ENCODE peak calls at places on chromosomes 2 and 18, in six cellular contexts. G, E, Z, V, J and U are unnamed samples. For H3K36me3, the result is how much of the 10 kb centered on the place peaks cover.

GRCh38 chr2:38448692-38449405 is 71.8 kb upstream of the ATL2 start:
- DNase-seq in V (no peak), J (no peak), G (no peak), Z (no peak), E (peak), U (no peak)

GRCh38 chr2:31886700-31887099 is 124.1 kb downstream of the MEMO1 start:
- DNase-seq in E (no peak), V (no peak), J (no peak), Z (no peak), G (no peak), U (no peak)

GRCh38 chr2:180158961-180159360 is 151.9 kb upstream of the CWC22 start:
- DNase-seq in G (no peak), J (no peak), Z (no peak), V (no peak), E (no peak), U (no peak)

GRCh38 chr2:215832791-215833190 is 180.6 kb downstream of the MREG start:
- DNase-seq in E (no peak), V (no peak), J (no peak), G (no peak), Z (no peak), U (no peak)

GRCh38 chr2:238158807-238159539 is at the start of gene ERFE:
- DNase-seq in J (peak), V (no peak), E (no peak), Z (no peak), G (peak), U (no peak)

GRCh38 chr2:159637988-159638501 is 21.7 kb upstream of the BAZ2B start:
- DNase-seq in G (no peak), E (peak), V (no peak), J (no peak), Z (no peak), U (peak)

GRCh38 chr2:68722712-68723111 is 11.9 kb upstream of the ARHGAP25 start:
- DNase-seq in G (no peak), E (no peak), J (no peak), V (no peak), Z (no peak), U (no peak)

GRCh38 chr2:204863351-204863750 is 318.1 kb downstream of the PARD3B start:
- DNase-seq in J (no peak), Z (no peak), V (no peak), G (no peak), E (no peak), U (no peak)

GRCh38 chr2:166539340-166540162 is 45.5 kb upstream of the SCN7A start:
- DNase-seq in V (no peak), E (peak), Z (peak), G (no peak), J (no peak), U (peak)

GRCh38 chr2:63590621-63591408 is 2.1 kb downstream of the MDH1 start:
- DNase-seq in V (no peak), G (no peak), Z (peak), E (no peak), J (no peak), U (no peak)

GRCh38 chr2:111715987-111716900 is 167.7 kb downstream of the ANAPC1 start:
- DNase-seq in J (no peak), E (no peak), V (no peak), Z (no peak), G (no peak), U (no peak)

GRCh38 chr2:195151711-195152110 is 505.3 kb upstream of the SLC39A10 start:
- DNase-seq in J (no peak), V (no peak), Z (no peak), E (no peak), G (no peak), U (no peak)

GRCh38 chr2:239932881-239933735 is 92.0 kb downstream of the NDUFA10 start:
- DNase-seq in E (no peak), G (no peak), Z (no peak), V (peak), J (no peak), U (no peak)

GRCh38 chr2:217168396-217168795 is 308.5 kb upstream of the TNP1 start:
- DNase-seq in V (no peak), G (no peak), J (no peak), E (no peak), Z (no peak), U (no peak)

DNA sequence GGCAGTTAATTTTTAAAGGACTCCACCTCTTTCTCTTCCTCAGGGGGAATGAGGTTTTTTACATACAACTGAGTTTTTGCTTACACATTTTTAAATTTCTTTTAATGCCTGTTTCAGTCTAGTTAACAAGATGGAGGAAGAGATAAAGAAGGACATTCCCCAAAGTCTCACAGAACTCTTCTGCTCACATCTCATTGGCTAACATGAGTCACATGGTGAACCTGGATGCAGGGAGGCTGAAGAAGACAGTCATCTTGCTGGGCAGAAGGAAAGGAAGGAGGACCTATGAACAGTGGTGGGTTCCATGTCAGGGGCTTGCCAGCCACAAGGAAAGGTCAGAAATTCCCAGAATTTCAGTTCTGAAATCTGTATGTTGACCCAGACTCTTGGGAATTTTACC is 10.4 kb upstream of the ST8SIA5 start:
- DNase-seq in E (no peak), G (no peak), V (no peak), J (no peak), Z (no peak), U (no peak)
- H3K36me3 ChIP-seq in E (under half), G (under half), V (under half), J (under half), Z (under half), U (under half)

DNA sequence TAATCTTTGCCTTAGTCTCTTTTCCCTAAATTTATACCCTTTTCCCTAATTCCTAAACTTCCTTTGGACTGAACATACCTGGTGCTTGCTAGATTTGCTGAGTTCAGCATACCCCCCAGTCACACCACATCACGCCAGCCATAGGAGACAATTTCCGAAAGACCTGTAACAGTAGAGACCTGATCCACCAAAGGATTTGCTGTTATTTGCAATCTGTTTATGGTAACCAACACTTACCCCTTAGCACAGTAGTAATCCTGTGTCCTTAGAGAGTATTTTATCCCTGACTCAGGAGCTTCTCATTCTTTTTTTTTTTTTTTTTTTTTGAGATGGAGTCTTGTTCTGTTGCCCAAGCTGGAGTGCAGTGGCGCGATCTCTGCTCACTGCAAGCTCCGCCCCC is 8.6 kb downstream of the PSMG2 start:
- DNase-seq in J (no peak), G (no peak), E (no peak), V (no peak), Z (no peak), U (no peak)
- H3K36me3 ChIP-seq in J (under half), G (under half), E (under half), V (half or more), Z (under half), U (half or more)

GRCh38 chr2:190255668-190256067 is 64.0 kb downstream of the HIBCH start:
- DNase-seq in V (no peak), E (no peak), Z (no peak), J (no peak), G (no peak), U (no peak)
- H3K36me3 ChIP-seq in V (under half), E (under half), Z (under half), J (under half), G (under half), U (under half)

DNA sequence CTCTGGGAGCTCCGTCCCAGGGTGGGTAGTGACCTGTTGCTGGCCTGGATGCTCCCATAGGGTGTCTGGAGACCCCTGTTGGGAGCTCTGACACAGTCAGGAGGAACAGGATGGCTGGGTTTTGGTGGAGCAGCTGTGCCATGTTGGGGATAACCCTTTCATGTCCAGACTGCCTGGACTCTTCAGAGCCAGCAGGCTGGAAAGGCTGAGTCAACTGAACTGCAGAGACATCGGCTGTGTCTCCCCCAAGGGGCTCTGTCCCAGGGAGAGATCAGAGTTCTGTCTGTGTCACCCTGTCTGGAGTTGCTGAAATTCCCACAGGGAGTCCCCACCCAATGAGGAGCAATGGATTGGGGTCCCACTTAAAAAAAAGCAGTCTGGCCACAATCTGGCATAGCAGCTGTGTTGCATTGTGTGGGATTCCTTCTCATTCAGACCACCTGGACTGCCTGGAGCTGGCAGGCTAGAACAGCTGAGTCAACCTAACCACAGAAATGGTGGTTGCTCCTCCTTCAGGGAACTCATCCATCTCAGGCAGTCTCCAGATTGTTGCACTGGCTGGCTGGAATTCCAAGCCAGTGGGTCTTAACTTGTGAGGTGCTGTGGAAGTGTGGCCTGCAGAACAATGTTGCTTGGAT is 37.2 kb downstream of the AGPS start:
- DNase-seq in E (peak), V (no peak), J (no peak), Z (no peak), G (no peak), U (peak)
- H3K36me3 ChIP-seq in E (under half), V (under half), J (under half), Z (under half), G (under half), U (under half)